ENCODE peak calls at places on chromosomes 12 and 14, in four cellular contexts. O is GM12878, G is ovary, S is upper lobe of left lung. H is an unnamed sample.

GRCh38 chr12:26121323-26121740 is 3.5 kb downstream of the BHLHE41 start:
- DNase-seq in S (no peak), O (no peak), G (no peak), H (no peak)

GRCh38 chr12:59093090-59093489 is 172.8 kb upstream of the LRIG3 start:
- DNase-seq in O (no peak), S (no peak), G (no peak), H (no peak)

GRCh38 chr12:75684678-75685620 is 173.5 kb upstream of the KRR1 start:
- DNase-seq in O (no peak), S (no peak), G (no peak), H (no peak)

GRCh38 chr14:68282479-68283377 is 463.1 kb downstream of the RAD51B start:
- DNase-seq in O (peak; percentile 86), S (no peak), G (no peak), H (no peak)

GRCh38 chr12:116955382-116956021 is 44.8 kb downstream of the FBXW8 start:
- DNase-seq in O (no peak), S (no peak), G (no peak), H (no peak)

GRCh38 chr12:47775100-47775911 is 2.3 kb downstream of the SLC48A1 start:
- DNase-seq in O (no peak), S (no peak), G (peak; percentile 74), H (no peak)

GRCh38 chr14:91283666-91284065 is 39.2 kb upstream of the GPR68 start:
- DNase-seq in O (no peak), S (no peak), G (no peak), H (no peak)

GRCh38 chr12:126926023-126926600 is 1340.9 kb upstream of the TMEM132C start:
- DNase-seq in G (no peak), O (peak; percentile 16), S (no peak), H (no peak)

GRCh38 chr12:11968516-11968915 is 102.2 kb upstream of the BCL2L14 start:
- DNase-seq in S (no peak), O (no peak), G (no peak), H (no peak)

GRCh38 chr12:63822352-63822751 is 22.1 kb upstream of the SRGAP1 start:
- DNase-seq in G (no peak), O (no peak), S (no peak), H (no peak)

GRCh38 chr12:96401061-96401871 is 1.0 kb upstream of the CDK17 start:
- DNase-seq in O (peak; percentile 72), G (peak; percentile 45), S (no peak), H (no peak)

GRCh38 chr12:69966839-69967238 is 141.8 kb downstream of the MYRFL start:
- DNase-seq in S (no peak), G (no peak), O (no peak), H (no peak)

GRCh38 chr12:42322567-42322966 is 3.3 kb downstream of the ZCRB1 start:
- DNase-seq in G (no peak), S (no peak), O (no peak), H (no peak)

GRCh38 chr12:28390716-28391452 is 200.6 kb downstream of the CCDC91 start:
- DNase-seq in G (no peak), S (no peak), O (no peak), H (no peak)

GRCh38 chr12:91272456-91273063 is 89.9 kb upstream of the DCN start:
- DNase-seq in G (peak; percentile 86), O (no peak), S (peak; percentile 38), H (peak; percentile 91)

GRCh38 chr14:25121342-25122129 is 71.6 kb upstream of the STXBP6 start:
- DNase-seq in S (no peak), G (no peak), O (no peak), H (no peak)

GRCh38 chr12:114769634-114770033 is 85.7 kb upstream of the TBX3 start:
- DNase-seq in G (no peak), S (no peak), O (no peak), H (no peak)

DNA sequence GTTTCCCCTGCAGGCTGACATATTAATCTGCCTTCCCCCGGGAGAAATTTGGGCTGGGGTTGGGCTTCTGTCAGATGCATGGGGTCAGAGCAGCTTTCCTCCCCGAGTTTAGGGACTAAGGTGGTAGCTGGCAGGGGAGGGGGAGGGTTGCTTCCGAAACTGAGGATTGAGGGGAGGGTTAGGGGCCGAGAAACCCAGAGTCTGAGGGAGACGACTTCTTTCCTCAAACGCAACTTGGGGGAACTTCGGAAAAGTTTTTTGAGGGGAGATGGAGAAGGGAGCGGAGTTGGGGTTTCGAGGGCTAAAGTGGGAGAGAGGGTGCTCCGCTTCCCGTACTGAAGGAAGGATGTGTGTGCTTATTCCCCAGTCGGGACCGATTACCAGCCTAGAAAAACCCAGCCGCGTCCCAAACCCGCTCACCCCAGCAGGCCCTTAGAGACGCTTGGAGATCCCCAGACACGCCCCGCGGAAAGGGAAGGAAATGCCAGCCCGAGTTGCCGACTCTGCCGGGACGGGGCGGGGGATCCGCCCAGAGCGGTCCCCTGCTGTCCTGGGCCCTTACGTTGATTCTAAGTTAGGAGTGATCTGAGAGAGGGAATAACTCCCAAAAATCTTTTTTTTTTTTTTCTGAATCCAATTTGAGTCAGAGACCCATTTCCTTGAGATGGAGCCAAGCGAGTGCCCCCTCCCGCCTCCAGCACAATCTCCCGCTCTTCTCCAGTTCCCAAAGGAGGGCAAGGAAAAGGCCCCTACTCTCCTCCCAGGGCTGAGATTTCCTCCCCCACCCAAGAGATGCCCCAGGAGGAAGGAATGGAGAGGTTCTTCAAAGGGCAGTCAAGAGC is 61.9 kb downstream of the SMUG1 start:
- DNase-seq in O (no peak), G (peak; percentile 85), S (peak; percentile 79), H (peak; percentile 73)
- TF ChIP-seq POLR2A in O (no peak), G (peak; percentile 72), S (peak; percentile 17), H (peak; percentile 63)

DNA sequence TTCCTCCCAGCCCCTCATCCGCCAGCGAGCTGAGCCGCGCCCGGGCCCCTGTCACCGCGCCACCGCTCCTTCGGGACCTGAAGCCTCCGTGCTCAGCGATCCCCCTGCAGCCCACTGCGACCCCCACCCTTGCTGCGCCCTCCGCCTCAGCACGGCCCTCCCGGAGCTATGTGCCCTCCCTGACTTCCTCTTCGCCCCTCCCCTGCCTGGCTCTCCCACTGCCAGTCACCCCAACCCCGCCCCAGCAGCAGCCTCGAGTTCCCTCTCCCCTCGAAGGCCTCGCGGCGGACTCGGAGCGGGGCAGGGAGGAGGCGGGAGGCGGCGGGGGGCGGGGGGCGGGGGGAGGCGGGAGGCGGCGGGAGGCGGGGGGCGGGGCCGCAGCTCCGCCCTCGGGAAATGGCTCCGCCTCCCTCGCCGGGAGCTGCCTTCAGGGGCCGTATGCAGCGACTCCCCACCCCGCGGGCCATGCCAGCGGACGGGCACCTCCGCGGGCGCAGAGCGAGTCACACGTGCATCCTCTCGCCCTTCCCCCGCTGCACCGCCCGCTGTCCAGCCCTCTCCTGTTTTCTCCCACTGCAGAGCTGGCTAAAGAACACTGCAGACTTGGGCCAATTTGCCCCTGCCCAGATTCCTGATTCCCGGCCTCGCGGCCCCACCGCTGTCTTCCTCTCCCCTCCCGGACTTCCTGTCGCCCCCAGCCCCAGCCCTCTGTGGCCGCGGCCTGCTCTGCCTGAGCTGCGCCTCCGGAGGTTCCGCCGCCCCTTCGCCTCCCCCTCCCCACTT is 29.1 kb upstream of the ADIPOR2 start:
- DNase-seq in O (peak; percentile 43), S (peak; percentile 96), G (peak; percentile 93), H (peak; percentile 88)
- TF ChIP-seq EP300 in O (no peak), S (peak; percentile 21), G (no peak), H (peak; percentile 68)

GRCh38 chr12:55715833-55716581 is at the start of gene BLOC1S1:
- DNase-seq in O (peak; percentile 73), S (peak; percentile 97), G (peak; percentile 97), H (peak; percentile 92)
- TF ChIP-seq POLR2A in O (peak; percentile 74), S (peak; percentile 15), G (peak; percentile 49), H (peak; percentile 44)

DNA sequence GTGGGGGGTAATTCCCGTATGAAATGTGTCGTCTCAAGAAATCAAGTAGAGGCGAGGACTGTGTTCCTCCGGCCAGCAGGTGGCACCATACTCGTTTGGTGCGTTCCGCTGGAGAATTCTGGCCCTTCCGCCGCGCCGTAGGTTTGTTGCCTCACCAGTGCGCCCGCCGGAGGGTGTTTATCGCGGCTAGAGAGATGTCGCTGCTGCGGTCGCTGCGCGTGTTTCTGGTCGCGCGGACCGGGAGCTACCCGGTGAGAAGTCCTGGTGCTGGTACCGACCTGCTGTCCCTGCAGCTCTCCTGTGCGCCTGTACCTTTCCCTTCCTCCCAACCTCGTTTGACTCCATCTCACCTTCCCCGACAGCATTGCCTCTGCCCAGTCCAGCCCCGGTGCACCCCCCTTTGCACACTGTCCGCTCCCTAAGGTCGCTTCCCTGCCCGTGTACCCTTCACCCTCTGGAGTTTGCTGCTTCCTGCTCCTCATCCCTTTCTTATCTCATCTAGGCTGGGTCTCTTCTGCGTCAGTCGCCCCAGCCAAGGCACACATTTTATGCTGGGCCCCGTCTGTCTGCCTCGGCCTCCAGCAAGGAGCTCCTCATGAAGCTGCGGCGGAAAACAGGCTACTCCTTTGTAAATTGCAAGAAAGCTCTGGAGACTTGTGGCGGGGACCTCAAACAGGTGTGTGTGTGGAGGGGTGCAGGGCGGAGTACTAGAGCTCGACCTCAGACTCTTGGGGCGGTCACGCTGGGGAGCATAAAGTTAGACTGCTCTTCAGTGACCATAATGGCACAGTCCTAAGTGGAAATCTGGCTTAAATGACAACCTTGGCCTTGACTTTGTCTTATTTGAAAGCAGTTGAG is at the start of gene TSFM:
- DNase-seq in O (peak; percentile 68), G (peak; percentile 98), S (peak; percentile 93), H (peak; percentile 99)
- TF ChIP-seq EP300 in O (no peak), G (no peak), S (no peak), H (peak; percentile 98)

DNA sequence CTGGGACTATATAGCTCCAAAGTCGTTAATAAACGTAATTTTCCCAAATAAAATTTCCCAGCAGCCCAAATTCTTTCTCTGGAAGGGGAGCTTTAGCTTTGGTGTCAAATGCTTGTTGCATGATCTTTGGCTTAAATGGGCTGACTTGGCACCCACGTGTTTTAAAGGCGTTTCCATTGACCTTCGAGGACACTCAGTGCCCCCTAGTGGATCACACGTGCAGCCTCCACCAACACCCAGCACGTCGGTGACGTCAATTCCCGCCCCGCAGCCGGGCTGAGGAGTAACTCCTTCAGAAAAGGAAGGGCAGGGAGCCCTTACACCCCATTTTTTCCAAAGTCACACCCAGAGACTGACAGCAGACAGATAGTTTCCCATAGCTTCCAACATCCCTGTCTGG is 707.8 kb downstream of the AACS start:
- DNase-seq in S (peak; percentile 39), O (no peak), G (no peak), H (no peak)
- TF ChIP-seq POLR2A in S (no peak), O (no peak), G (no peak), H (no peak)

GRCh38 chr12:32440120-32440865 is 40.9 kb downstream of the FGD4 start:
- DNase-seq in O (no peak), G (no peak), S (no peak), H (no peak)

GRCh38 chr12:32435921-32436710 is 36.8 kb downstream of the FGD4 start:
- DNase-seq in O (no peak), S (no peak), G (no peak), H (no peak)

GRCh38 chr12:32437095-32437515 is 37.7 kb downstream of the FGD4 start:
- DNase-seq in S (no peak), O (no peak), G (no peak), H (no peak)
- TF ChIP-seq EP300 in S (no peak), O (no peak), G (no peak), H (no peak)

DNA sequence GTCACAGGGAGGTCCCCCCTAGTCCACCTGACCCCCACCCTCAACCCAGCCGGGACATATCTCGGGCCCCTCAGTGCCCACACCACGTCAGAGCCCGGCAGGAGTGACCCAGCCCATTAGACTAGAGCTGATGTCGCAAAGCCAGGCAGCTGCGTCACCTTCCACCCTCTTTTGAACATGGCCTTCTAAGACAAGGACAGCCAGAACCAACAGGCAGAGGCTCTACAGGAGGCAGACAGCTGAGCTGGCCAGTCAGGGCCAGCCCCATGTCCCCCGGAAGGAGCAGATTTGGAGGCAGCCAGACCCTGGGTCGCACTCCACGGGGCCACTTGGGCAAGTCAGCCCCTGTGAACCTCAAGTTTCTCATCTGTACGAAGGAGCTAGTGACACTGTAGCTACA is 44.1 kb downstream of the SCARB1 start:
- DNase-seq in G (no peak), O (no peak), S (no peak), H (no peak)
- TF ChIP-seq POLR2A in G (no peak), O (no peak), S (no peak), H (no peak)